ENCODE peak calls at places on chromosomes 3 and 15, in seven cellular contexts. W, S, H, J, T, A and M are unnamed samples.

GRCh38 chr3:115512565-115513410 is 110.5 kb upstream of the GAP43 start:
- DNase-seq in W (peak), S (peak), H (peak), J (peak), T (no peak), A (no peak), M (peak)

GRCh38 chr15:58467121-58467721 is 35.4 kb downstream of the LIPC start:
- DNase-seq in W (no peak), S (no peak), H (peak), J (peak), T (no peak), A (no peak), M (no peak)

GRCh38 chr15:75043509-75044257 is 20.3 kb downstream of the PPCDC start:
- DNase-seq in W (peak), S (peak), H (peak), J (peak), T (peak), A (peak), M (peak)

GRCh38 chr3:151769175-151769574 is 35.4 kb downstream of the AADACL2 start:
- DNase-seq in W (no peak), S (no peak), H (no peak), J (no peak), T (no peak), A (no peak), M (no peak)

GRCh38 chr15:55695432-55695831 is 47.5 kb downstream of the PRTG start:
- DNase-seq in W (no peak), S (no peak), H (no peak), J (peak), T (no peak), A (no peak), M (no peak)

GRCh38 chr15:48759921-48760320 is 50.9 kb downstream of the CEP152 start:
- DNase-seq in W (no peak), S (no peak), H (no peak), J (no peak), T (no peak), A (no peak), M (no peak)

GRCh38 chr3:111851511-111851954 is 7.5 kb upstream of the PHLDB2 start:
- DNase-seq in W (no peak), S (no peak), H (peak), J (peak), T (peak), A (no peak), M (peak)

GRCh38 chr15:40006003-40006402 is 33.0 kb downstream of the SRP14 start:
- DNase-seq in W (no peak), S (no peak), H (peak), J (peak), T (peak), A (no peak), M (no peak)

GRCh38 chr3:73351423-73352071 is 273.2 kb downstream of the PDZRN3 start:
- DNase-seq in W (peak), S (peak), H (no peak), J (no peak), T (peak), A (no peak), M (no peak)
- H3K4me3 ChIP-seq in W (peak), S (no peak), H (no peak), J (no peak), T (no peak), A (no peak), M (no peak)

GRCh38 chr3:173793963-173794362 is 396.4 kb downstream of the NLGN1 start:
- DNase-seq in W (no peak), S (no peak), H (no peak), J (no peak), T (no peak), A (no peak), M (no peak)

GRCh38 chr3:173785004-173785403 is 387.5 kb downstream of the NLGN1 start:
- DNase-seq in W (no peak), S (no peak), H (no peak), J (no peak), T (no peak), A (no peak), M (no peak)

GRCh38 chr3:173789530-173789929 is 392.0 kb downstream of the NLGN1 start:
- DNase-seq in W (no peak), S (no peak), H (peak), J (no peak), T (no peak), A (no peak), M (no peak)
- TF ChIP-seq CTCF in W (no peak), S (no peak), H (no peak), J (no peak), T (no peak), A (no peak), M (no peak)

GRCh38 chr3:16366-16765 is 180.2 kb upstream of the CHL1 start:
- DNase-seq in W (no peak), S (no peak), H (no peak), J (no peak), T (no peak), A (no peak), M (no peak)

GRCh38 chr3:14652-15051 is 181.9 kb upstream of the CHL1 start:
- DNase-seq in W (no peak), S (no peak), H (no peak), J (no peak), T (no peak), A (no peak), M (no peak)

GRCh38 chr3:11734-12133 is 184.8 kb upstream of the CHL1 start:
- DNase-seq in W (peak), S (no peak), H (no peak), J (peak), T (no peak), A (no peak), M (no peak)
- H3K4me3 ChIP-seq in W (peak), S (no peak), H (peak), J (peak), T (peak), A (no peak), M (no peak)

DNA sequence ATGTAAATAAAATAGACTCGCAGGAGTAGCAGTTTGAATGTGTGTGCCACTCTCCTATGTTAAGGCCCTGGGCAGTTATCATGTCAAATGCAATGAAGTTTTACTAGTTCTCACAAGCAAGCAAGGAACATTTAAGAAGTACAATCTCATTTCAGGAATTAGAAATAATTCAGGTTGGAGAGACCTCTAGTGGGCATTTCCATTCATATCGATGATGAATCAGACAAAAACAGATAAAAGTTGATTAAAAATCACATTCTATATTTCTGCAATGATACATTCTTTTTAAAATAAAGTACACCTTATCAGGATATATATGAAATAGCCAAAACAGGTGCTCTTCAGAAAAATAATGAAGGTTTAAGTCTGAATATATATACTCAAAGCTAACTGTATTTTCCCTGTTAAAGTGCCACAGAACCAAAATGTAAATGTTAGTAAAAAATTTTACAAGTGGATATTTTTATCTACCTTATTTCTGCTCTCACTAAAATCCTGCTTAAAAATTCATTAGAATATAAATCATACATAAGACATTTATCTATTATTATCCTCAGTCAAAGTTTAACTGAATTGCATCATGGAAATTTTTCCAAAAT is 492.4 kb upstream of the FRG2C start:
- DNase-seq in W (no peak), S (no peak), H (peak), J (peak), T (peak), A (no peak), M (no peak)
- TF ChIP-seq CTCF in W (peak), S (peak), H (peak), J (peak), T (peak), A (no peak), M (peak)

GRCh38 chr3:27728195-27729087 is 6.3 kb upstream of the EOMES start:
- DNase-seq in W (no peak), S (no peak), H (no peak), J (no peak), T (no peak), A (no peak), M (no peak)
- H3K4me3 ChIP-seq in W (peak), S (peak), H (no peak), J (no peak), T (no peak), A (no peak), M (no peak)

DNA sequence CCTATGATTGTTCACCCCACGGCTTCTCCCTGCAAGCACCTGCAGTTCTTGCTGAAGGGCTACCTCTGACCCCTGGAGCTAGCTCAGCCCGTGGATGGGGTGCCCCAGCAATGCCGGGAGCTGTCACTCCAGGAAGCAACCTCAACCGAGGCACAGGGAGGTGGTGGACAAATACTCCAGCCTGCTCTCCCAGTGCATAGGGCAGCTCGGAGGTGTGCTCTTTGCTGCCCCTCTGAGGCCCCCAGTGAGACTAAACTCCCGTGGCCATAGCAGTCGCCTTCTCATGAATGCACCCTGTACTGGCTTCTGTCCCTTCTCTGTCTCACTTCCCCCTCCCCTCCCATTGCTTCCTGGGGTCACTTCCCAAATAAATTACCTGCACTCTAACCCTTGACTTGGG is 48.5 kb downstream of the LINGO1 start:
- DNase-seq in W (no peak), S (no peak), H (no peak), J (no peak), T (no peak), A (no peak), M (no peak)
- TF ChIP-seq CTCF in W (peak), S (no peak), H (peak), J (peak), T (peak), A (peak), M (peak)

GRCh38 chr3:147408180-147409105 is 722 bp upstream of the ZIC1 start:
- DNase-seq in W (no peak), S (no peak), H (peak), J (no peak), T (no peak), A (no peak), M (no peak)

GRCh38 chr3:147406255-147407023 is at the start of gene ZIC4:
- DNase-seq in W (no peak), S (no peak), H (peak), J (no peak), T (no peak), A (no peak), M (no peak)

GRCh38 chr3:147409143-147410121 is at the start of gene ZIC1:
- DNase-seq in W (no peak), S (no peak), H (peak), J (no peak), T (no peak), A (no peak), M (no peak)

GRCh38 chr3:147407107-147407494 is 758 bp upstream of the ZIC4 start:
- DNase-seq in W (no peak), S (no peak), H (no peak), J (no peak), T (no peak), A (no peak), M (no peak)

DNA sequence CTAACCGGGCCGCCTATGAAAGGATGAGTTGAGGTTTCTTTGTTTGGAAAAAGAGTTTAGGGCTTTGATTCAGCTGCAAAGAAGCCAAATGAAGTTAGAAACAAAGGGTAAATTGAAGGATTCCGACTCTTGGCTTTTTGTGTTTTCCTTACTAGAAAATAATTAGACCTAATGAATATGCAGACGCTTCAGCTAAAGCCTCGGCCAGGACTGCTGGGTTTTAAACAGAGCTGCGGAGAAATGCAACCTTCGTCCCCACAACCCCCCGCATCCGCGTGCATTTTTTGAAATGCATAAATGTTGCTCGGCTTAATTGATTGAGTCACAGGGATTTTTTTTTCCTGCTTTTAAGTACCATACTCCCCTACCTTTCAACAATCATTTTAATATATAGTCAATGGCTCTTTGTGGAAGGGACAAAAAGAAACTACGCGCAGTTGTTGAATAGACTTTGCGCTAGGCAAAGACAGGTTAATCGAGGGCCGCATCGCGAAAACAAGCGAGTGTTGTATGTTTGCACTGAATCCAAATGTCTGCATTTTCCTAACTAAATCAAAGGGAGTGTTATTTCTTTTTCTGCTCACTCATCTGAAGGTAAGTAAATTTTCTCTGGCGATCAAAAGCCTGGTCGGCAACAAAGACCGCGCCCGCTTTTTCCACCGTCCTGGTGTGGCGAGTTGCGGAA is 1.3 kb upstream of the ZIC4 start:
- DNase-seq in W (no peak), S (no peak), H (peak), J (no peak), T (no peak), A (no peak), M (no peak)
- H3K4me3 ChIP-seq in W (no peak), S (no peak), H (peak), J (no peak), T (no peak), A (no peak), M (no peak)